ENCODE peak calls at places on chromosomes 5 and 9, in six cellular contexts. G, T, J, H, O and S are unnamed samples.

GRCh38 chr5:138632900-138633489 is 57.8 kb upstream of the HSPA9 start:
- DNase-seq in G (peak; percentile 75), T (peak; percentile 94), J (peak; percentile 12), H (peak; percentile 92), O (peak; percentile 96), S (no peak)

GRCh38 chr5:168471785-168472184 is 14.5 kb upstream of the RARS1 start:
- DNase-seq in G (no peak), T (no peak), J (no peak), H (peak; percentile 20), O (no peak), S (no peak)

GRCh38 chr9:68883224-68883623 is 130.7 kb downstream of the PRKACG start:
- DNase-seq in G (no peak), T (no peak), J (no peak), H (no peak), O (no peak), S (no peak)

GRCh38 chr5:8675182-8675581 is 806.2 kb downstream of the MTRR start:
- DNase-seq in G (no peak), T (no peak), J (no peak), H (no peak), O (no peak), S (no peak)

GRCh38 chr5:177357459-177358332 is at the start of gene RGS14:
- DNase-seq in G (peak; percentile 95), T (no peak), J (peak; percentile 90), H (no peak), O (peak; percentile 65), S (peak; percentile 93)

GRCh38 chr5:100900796-100901731 is 2.0 kb downstream of the ST8SIA4 start:
- DNase-seq in G (peak; percentile 94), T (peak; percentile 75), J (peak; percentile 95), H (peak; percentile 60), O (peak; percentile 72), S (peak; percentile 83)

GRCh38 chr5:65391591-65391990 is 90.1 kb downstream of the ADAMTS6 start:
- DNase-seq in G (no peak), T (no peak), J (no peak), H (peak; percentile 36), O (peak; percentile 39), S (no peak)

GRCh38 chr9:97705354-97705950 is 8.3 kb upstream of the XPA start:
- DNase-seq in G (no peak), T (no peak), J (no peak), H (peak; percentile 33), O (peak; percentile 61), S (peak; percentile 24)

GRCh38 chr9:104279535-104280215 is 185.6 kb downstream of the SMC2 start:
- DNase-seq in G (no peak), T (no peak), J (no peak), H (peak; percentile 1), O (peak; percentile 70), S (no peak)

GRCh38 chr5:45454114-45454513 is 242.1 kb downstream of the HCN1 start:
- DNase-seq in G (peak; percentile 51), T (peak; percentile 35), J (no peak), H (no peak), O (no peak), S (no peak)

GRCh38 chr9:38419216-38419615 is 5.0 kb downstream of the IGFBPL1 start:
- DNase-seq in G (no peak), T (no peak), J (no peak), H (no peak), O (no peak), S (no peak)
- H3K4me1 ChIP-seq in G (no peaks in the 10 kb centered on the region), T (no peaks in the 10 kb centered on the region), J (no peaks in the 10 kb centered on the region), H (no peaks in the 10 kb centered on the region), O (peaks cover 8% of the 10 kb centered on the region), S (no peaks in the 10 kb centered on the region)

GRCh38 chr5:124061663-124062062 is 549.7 kb downstream of the CSNK1G3 start:
- DNase-seq in G (no peak), T (no peak), J (no peak), H (peak; percentile 95), O (peak; percentile 84), S (no peak)

GRCh38 chr5:124060413-124061095 is 548.6 kb downstream of the CSNK1G3 start:
- DNase-seq in G (no peak), T (no peak), J (no peak), H (no peak), O (no peak), S (no peak)

GRCh38 chr5:124060010-124060409 is 548.0 kb downstream of the CSNK1G3 start:
- DNase-seq in G (no peak), T (no peak), J (no peak), H (no peak), O (no peak), S (no peak)

GRCh38 chr5:124065508-124065907 is 553.5 kb downstream of the CSNK1G3 start:
- DNase-seq in G (no peak), T (no peak), J (no peak), H (no peak), O (no peak), S (no peak)

DNA sequence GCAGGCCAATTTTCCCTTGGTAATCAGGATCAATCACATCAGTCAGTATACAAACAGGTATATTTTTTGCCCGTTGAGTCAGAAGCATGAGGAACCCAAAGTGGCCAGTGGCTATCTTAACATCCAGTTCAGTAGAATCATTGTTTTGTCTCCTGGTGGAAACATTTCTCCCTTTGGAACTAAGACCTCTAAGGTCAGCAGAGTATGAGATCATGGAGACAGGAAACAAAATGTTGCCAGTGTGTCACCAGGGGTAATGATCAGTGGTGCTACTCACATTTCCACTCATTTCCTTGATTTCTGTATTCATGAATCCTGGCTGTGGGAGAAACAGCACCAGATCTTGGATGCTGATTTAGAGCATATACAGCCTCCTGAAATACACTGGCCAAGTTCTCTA is 553.0 kb downstream of the CSNK1G3 start:
- DNase-seq in G (no peak), T (no peak), J (no peak), H (no peak), O (no peak), S (no peak)
- H3K9me3 ChIP-seq in G (no peaks in the 10 kb centered on the region), T (no peaks in the 10 kb centered on the region), J (no peaks in the 10 kb centered on the region), H (no peaks in the 10 kb centered on the region), O (no peaks in the 10 kb centered on the region), S (peaks cover 3% of the 10 kb centered on the region)

GRCh38 chr5:53478411-53479044 is 1.9 kb upstream of the FST start:
- DNase-seq in G (peak; percentile 67), T (peak; percentile 76), J (peak; percentile 40), H (peak; percentile 78), O (peak; percentile 74), S (peak; percentile 17)
- H3K27ac ChIP-seq in G (no peak overlapping the region), T (no peak overlapping the region), J (no peak overlapping the region), H (peak overlapping the region; percentile 47), O (no peak overlapping the region), S (no peak overlapping the region)

DNA sequence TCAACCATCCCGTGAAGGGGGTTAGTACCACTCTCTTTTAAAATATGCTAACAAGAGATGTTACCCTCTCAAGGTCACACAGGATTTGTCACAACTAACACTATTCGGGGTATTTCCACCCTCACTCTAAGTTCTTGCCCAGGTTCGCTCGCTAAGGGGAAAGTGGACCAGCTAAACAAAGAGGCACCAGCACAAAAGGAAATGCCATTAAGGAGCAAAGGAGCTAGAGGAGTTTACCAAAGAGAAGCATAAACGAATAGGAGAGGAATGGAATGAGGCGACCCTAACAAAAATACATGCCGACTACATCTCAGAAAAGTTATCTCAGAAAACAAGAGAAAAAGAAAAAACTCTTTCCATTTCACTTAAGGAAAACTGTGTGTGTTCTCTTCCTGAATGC is 170.9 kb downstream of the DCP2 start:
- DNase-seq in G (no peak), T (no peak), J (no peak), H (no peak), O (no peak), S (no peak)
- H3K4me1 ChIP-seq in G (peaks cover 16% of the 10 kb centered on the region), T (no peaks in the 10 kb centered on the region), J (no peaks in the 10 kb centered on the region), H (peaks cover 2% of the 10 kb centered on the region), O (peaks cover 28% of the 10 kb centered on the region), S (no peaks in the 10 kb centered on the region)

GRCh38 chr5:178703015-178703414 is 27.4 kb downstream of the ZNF354A start:
- DNase-seq in G (no peak), T (no peak), J (no peak), H (no peak), O (no peak), S (no peak)
- H3K9me3 ChIP-seq in G (peaks cover 6% of the 10 kb centered on the region), T (no peaks in the 10 kb centered on the region), J (peaks cover 3% of the 10 kb centered on the region), H (no peaks in the 10 kb centered on the region), O (no peaks in the 10 kb centered on the region), S (peaks cover 37% of the 10 kb centered on the region)